ENCODE peak calls at places on chromosomes 12 and 14, in four cellular contexts. I, H, D and N are unnamed samples.

GRCh38 chr14:24927809-24928208 is 122.1 kb downstream of the STXBP6 start:
- DNase-seq in I (no peak), H (no peak), D (no peak), N (no peak)

GRCh38 chr14:52789118-52789517 is 2.3 kb downstream of the GNPNAT1 start:
- DNase-seq in I (no peak), H (no peak), D (no peak), N (no peak)

GRCh38 chr12:5944688-5945070 is 380 bp downstream of the ANO2 start:
- DNase-seq in I (no peak), H (no peak), D (no peak), N (no peak)

GRCh38 chr14:50040401-50040775 is 76.0 kb downstream of the VCPKMT start:
- DNase-seq in I (no peak), H (peak), D (peak), N (peak)

GRCh38 chr14:20857630-20858261 is 33.4 kb upstream of the RNASE3 start:
- DNase-seq in I (no peak), H (peak), D (peak), N (peak)

GRCh38 chr12:121610239-121611149 is 15.8 kb upstream of the ORAI1 start:
- DNase-seq in I (no peak), H (no peak), D (peak), N (no peak)

GRCh38 chr12:79444089-79444488 is 246.7 kb downstream of the PAWR start:
- DNase-seq in I (no peak), H (peak), D (peak), N (no peak)

GRCh38 chr12:57470970-57471656 is 8.6 kb downstream of the ARHGAP9 start:
- DNase-seq in I (no peak), H (no peak), D (no peak), N (no peak)

GRCh38 chr12:53174881-53175491 is 5.5 kb upstream of the ZNF740 start:
- DNase-seq in I (no peak), H (no peak), D (peak), N (no peak)

GRCh38 chr14:93044601-93045000 is 71.1 kb downstream of the ITPK1 start:
- DNase-seq in I (no peak), H (no peak), D (no peak), N (no peak)